ENCODE peak calls at places on chromosomes 16 and 17, in ten cellular contexts. One of them, this sample, is unnamed.

GRCh38 chr17:53680745-53681144 is 142.0 kb upstream of the KIF2B start:
- DNase-seq in AG08395: no peak
- DNase-seq in body of pancreas: no peak
- DNase-seq in activated naive CD4-positive, alpha-beta T cell: no peak
- DNase-seq in K562: no peak
- DNase-seq in activated T-helper 1 cell treated with Interleukin-2 at 50 U/mL for 16 hours: no peak
- DNase-seq in fibroblast of lung: no peak
- DNase-seq in stimulated activated naive CD8-positive, alpha-beta T cell treated with anti-CD3 and anti-CD28 coated beads, Interleukin-15, Interleukin-2, amounts not matched to agents 100 U/mL and 50 U/mL, for 24 hours: no peak
- DNase-seq in activated CD4-positive, alpha-beta T cell treated with anti-CD3 and anti-CD28 coated beads for 24 hours: no peak
- DNase-seq in ovary: no peak
- DNase-seq in this sample: no peak

GRCh38 chr17:81508639-81509047 is 4.0 kb downstream of the ACTG1 start:
- DNase-seq in AG08395: no peak
- DNase-seq in body of pancreas: no peak
- DNase-seq in activated naive CD4-positive, alpha-beta T cell: no peak
- DNase-seq in K562: no peak
- DNase-seq in activated T-helper 1 cell treated with Interleukin-2 at 50 U/mL for 16 hours: no peak
- DNase-seq in fibroblast of lung: peak
- DNase-seq in stimulated activated naive CD8-positive, alpha-beta T cell treated with anti-CD3 and anti-CD28 coated beads, Interleukin-15, Interleukin-2, amounts not matched to agents 100 U/mL and 50 U/mL, for 24 hours: no peak
- DNase-seq in activated CD4-positive, alpha-beta T cell treated with anti-CD3 and anti-CD28 coated beads for 24 hours: no peak
- DNase-seq in ovary: no peak
- DNase-seq in this sample: no peak

GRCh38 chr17:64384253-64385186 is 6.1 kb downstream of the PECAM1 start:
- DNase-seq in AG08395: no peak
- DNase-seq in body of pancreas: no peak
- DNase-seq in activated naive CD4-positive, alpha-beta T cell: no peak
- DNase-seq in K562: no peak
- DNase-seq in activated T-helper 1 cell treated with Interleukin-2 at 50 U/mL for 16 hours: no peak
- DNase-seq in fibroblast of lung: peak
- DNase-seq in stimulated activated naive CD8-positive, alpha-beta T cell treated with anti-CD3 and anti-CD28 coated beads, Interleukin-15, Interleukin-2, amounts not matched to agents 100 U/mL and 50 U/mL, for 24 hours: no peak
- DNase-seq in activated CD4-positive, alpha-beta T cell treated with anti-CD3 and anti-CD28 coated beads for 24 hours: no peak
- DNase-seq in ovary: peak
- DNase-seq in this sample: no peak

GRCh38 chr17:9925457-9925856 is 20.4 kb upstream of the RCVRN start:
- DNase-seq in AG08395: no peak
- DNase-seq in body of pancreas: no peak
- DNase-seq in activated naive CD4-positive, alpha-beta T cell: no peak
- DNase-seq in K562: no peak
- DNase-seq in activated T-helper 1 cell treated with Interleukin-2 at 50 U/mL for 16 hours: no peak
- DNase-seq in fibroblast of lung: no peak
- DNase-seq in stimulated activated naive CD8-positive, alpha-beta T cell treated with anti-CD3 and anti-CD28 coated beads, Interleukin-15, Interleukin-2, amounts not matched to agents 100 U/mL and 50 U/mL, for 24 hours: no peak
- DNase-seq in activated CD4-positive, alpha-beta T cell treated with anti-CD3 and anti-CD28 coated beads for 24 hours: no peak
- DNase-seq in ovary: no peak
- DNase-seq in this sample: no peak

GRCh38 chr17:80446645-80447405 is 29.6 kb downstream of the NPTX1 start:
- DNase-seq in AG08395: peak
- DNase-seq in body of pancreas: peak
- DNase-seq in activated naive CD4-positive, alpha-beta T cell: no peak
- DNase-seq in K562: no peak
- DNase-seq in activated T-helper 1 cell treated with Interleukin-2 at 50 U/mL for 16 hours: no peak
- DNase-seq in fibroblast of lung: peak
- DNase-seq in stimulated activated naive CD8-positive, alpha-beta T cell treated with anti-CD3 and anti-CD28 coated beads, Interleukin-15, Interleukin-2, amounts not matched to agents 100 U/mL and 50 U/mL, for 24 hours: no peak
- DNase-seq in activated CD4-positive, alpha-beta T cell treated with anti-CD3 and anti-CD28 coated beads for 24 hours: no peak
- DNase-seq in ovary: no peak
- DNase-seq in this sample: no peak

GRCh38 chr16:88282221-88283041 is 100.3 kb upstream of the ZNF469 start:
- DNase-seq in AG08395: peak
- DNase-seq in body of pancreas: peak
- DNase-seq in activated naive CD4-positive, alpha-beta T cell: no peak
- DNase-seq in K562: peak
- DNase-seq in activated T-helper 1 cell treated with Interleukin-2 at 50 U/mL for 16 hours: no peak
- DNase-seq in fibroblast of lung: no peak
- DNase-seq in stimulated activated naive CD8-positive, alpha-beta T cell treated with anti-CD3 and anti-CD28 coated beads, Interleukin-15, Interleukin-2, amounts not matched to agents 100 U/mL and 50 U/mL, for 24 hours: no peak
- DNase-seq in activated CD4-positive, alpha-beta T cell treated with anti-CD3 and anti-CD28 coated beads for 24 hours: no peak
- DNase-seq in ovary: no peak
- DNase-seq in this sample: no peak

GRCh38 chr17:40472733-40473452 is 28.5 kb downstream of the TNS4 start:
- DNase-seq in AG08395: no peak
- DNase-seq in body of pancreas: no peak
- DNase-seq in activated naive CD4-positive, alpha-beta T cell: no peak
- DNase-seq in K562: no peak
- DNase-seq in activated T-helper 1 cell treated with Interleukin-2 at 50 U/mL for 16 hours: no peak
- DNase-seq in fibroblast of lung: no peak
- DNase-seq in stimulated activated naive CD8-positive, alpha-beta T cell treated with anti-CD3 and anti-CD28 coated beads, Interleukin-15, Interleukin-2, amounts not matched to agents 100 U/mL and 50 U/mL, for 24 hours: no peak
- DNase-seq in activated CD4-positive, alpha-beta T cell treated with anti-CD3 and anti-CD28 coated beads for 24 hours: no peak
- DNase-seq in ovary: peak
- DNase-seq in this sample: no peak

GRCh38 chr17:81090361-81091133 is 55.6 kb downstream of the BAIAP2 start:
- DNase-seq in AG08395: peak
- DNase-seq in body of pancreas: peak
- DNase-seq in activated naive CD4-positive, alpha-beta T cell: no peak
- DNase-seq in K562: peak
- DNase-seq in activated T-helper 1 cell treated with Interleukin-2 at 50 U/mL for 16 hours: no peak
- DNase-seq in fibroblast of lung: no peak
- DNase-seq in stimulated activated naive CD8-positive, alpha-beta T cell treated with anti-CD3 and anti-CD28 coated beads, Interleukin-15, Interleukin-2, amounts not matched to agents 100 U/mL and 50 U/mL, for 24 hours: peak
- DNase-seq in activated CD4-positive, alpha-beta T cell treated with anti-CD3 and anti-CD28 coated beads for 24 hours: peak
- DNase-seq in ovary: no peak
- DNase-seq in this sample: no peak

GRCh38 chr17:80935526-80935925 is 56.1 kb upstream of the CHMP6 start:
- DNase-seq in AG08395: no peak
- DNase-seq in body of pancreas: no peak
- DNase-seq in activated naive CD4-positive, alpha-beta T cell: no peak
- DNase-seq in K562: no peak
- DNase-seq in activated T-helper 1 cell treated with Interleukin-2 at 50 U/mL for 16 hours: no peak
- DNase-seq in fibroblast of lung: no peak
- DNase-seq in stimulated activated naive CD8-positive, alpha-beta T cell treated with anti-CD3 and anti-CD28 coated beads, Interleukin-15, Interleukin-2, amounts not matched to agents 100 U/mL and 50 U/mL, for 24 hours: no peak
- DNase-seq in activated CD4-positive, alpha-beta T cell treated with anti-CD3 and anti-CD28 coated beads for 24 hours: no peak
- DNase-seq in ovary: no peak
- DNase-seq in this sample: no peak

GRCh38 chr16:58458634-58459343 is 41.2 kb upstream of the NDRG4 start:
- DNase-seq in AG08395: no peak
- DNase-seq in body of pancreas: no peak
- DNase-seq in activated naive CD4-positive, alpha-beta T cell: no peak
- DNase-seq in K562: no peak
- DNase-seq in activated T-helper 1 cell treated with Interleukin-2 at 50 U/mL for 16 hours: no peak
- DNase-seq in fibroblast of lung: no peak
- DNase-seq in stimulated activated naive CD8-positive, alpha-beta T cell treated with anti-CD3 and anti-CD28 coated beads, Interleukin-15, Interleukin-2, amounts not matched to agents 100 U/mL and 50 U/mL, for 24 hours: no peak
- DNase-seq in activated CD4-positive, alpha-beta T cell treated with anti-CD3 and anti-CD28 coated beads for 24 hours: no peak
- DNase-seq in ovary: no peak
- DNase-seq in this sample: no peak

GRCh38 chr17:46736100-46736499 is 82.4 kb downstream of the WNT3 start:
- DNase-seq in AG08395: no peak
- DNase-seq in body of pancreas: no peak
- DNase-seq in activated naive CD4-positive, alpha-beta T cell: no peak
- DNase-seq in K562: no peak
- DNase-seq in activated T-helper 1 cell treated with Interleukin-2 at 50 U/mL for 16 hours: no peak
- DNase-seq in fibroblast of lung: no peak
- DNase-seq in stimulated activated naive CD8-positive, alpha-beta T cell treated with anti-CD3 and anti-CD28 coated beads, Interleukin-15, Interleukin-2, amounts not matched to agents 100 U/mL and 50 U/mL, for 24 hours: no peak
- DNase-seq in activated CD4-positive, alpha-beta T cell treated with anti-CD3 and anti-CD28 coated beads for 24 hours: no peak
- DNase-seq in ovary: no peak
- DNase-seq in this sample: no peak

GRCh38 chr16:17205279-17206139 is 265.3 kb downstream of the XYLT1 start:
- DNase-seq in AG08395: peak
- DNase-seq in body of pancreas: peak
- DNase-seq in activated naive CD4-positive, alpha-beta T cell: no peak
- DNase-seq in K562: no peak
- DNase-seq in activated T-helper 1 cell treated with Interleukin-2 at 50 U/mL for 16 hours: no peak
- DNase-seq in fibroblast of lung: peak
- DNase-seq in stimulated activated naive CD8-positive, alpha-beta T cell treated with anti-CD3 and anti-CD28 coated beads, Interleukin-15, Interleukin-2, amounts not matched to agents 100 U/mL and 50 U/mL, for 24 hours: no peak
- DNase-seq in activated CD4-positive, alpha-beta T cell treated with anti-CD3 and anti-CD28 coated beads for 24 hours: no peak
- DNase-seq in ovary: no peak
- DNase-seq in this sample: no peak

GRCh38 chr16:87968541-87968940 is 17.3 kb downstream of the BANP start:
- DNase-seq in AG08395: peak
- DNase-seq in body of pancreas: no peak
- DNase-seq in activated naive CD4-positive, alpha-beta T cell: no peak
- DNase-seq in K562: no peak
- DNase-seq in activated T-helper 1 cell treated with Interleukin-2 at 50 U/mL for 16 hours: no peak
- DNase-seq in fibroblast of lung: peak
- DNase-seq in stimulated activated naive CD8-positive, alpha-beta T cell treated with anti-CD3 and anti-CD28 coated beads, Interleukin-15, Interleukin-2, amounts not matched to agents 100 U/mL and 50 U/mL, for 24 hours: no peak
- DNase-seq in activated CD4-positive, alpha-beta T cell treated with anti-CD3 and anti-CD28 coated beads for 24 hours: no peak
- DNase-seq in ovary: peak
- DNase-seq in this sample: no peak

GRCh38 chr16:77190478-77191258 is at the start of gene MON1B:
- DNase-seq in AG08395: peak
- DNase-seq in body of pancreas: peak
- DNase-seq in activated naive CD4-positive, alpha-beta T cell: peak
- DNase-seq in K562: peak
- DNase-seq in activated T-helper 1 cell treated with Interleukin-2 at 50 U/mL for 16 hours: peak
- DNase-seq in fibroblast of lung: peak
- DNase-seq in stimulated activated naive CD8-positive, alpha-beta T cell treated with anti-CD3 and anti-CD28 coated beads, Interleukin-15, Interleukin-2, amounts not matched to agents 100 U/mL and 50 U/mL, for 24 hours: peak
- DNase-seq in activated CD4-positive, alpha-beta T cell treated with anti-CD3 and anti-CD28 coated beads for 24 hours: peak
- DNase-seq in ovary: peak
- DNase-seq in this sample: peak

GRCh38 chr17:70144260-70144846 is 25.0 kb upstream of the KCNJ2 start:
- DNase-seq in AG08395: peak
- DNase-seq in body of pancreas: peak
- DNase-seq in activated naive CD4-positive, alpha-beta T cell: no peak
- DNase-seq in K562: no peak
- DNase-seq in activated T-helper 1 cell treated with Interleukin-2 at 50 U/mL for 16 hours: no peak
- DNase-seq in fibroblast of lung: peak
- DNase-seq in stimulated activated naive CD8-positive, alpha-beta T cell treated with anti-CD3 and anti-CD28 coated beads, Interleukin-15, Interleukin-2, amounts not matched to agents 100 U/mL and 50 U/mL, for 24 hours: no peak
- DNase-seq in activated CD4-positive, alpha-beta T cell treated with anti-CD3 and anti-CD28 coated beads for 24 hours: no peak
- DNase-seq in ovary: no peak
- DNase-seq in this sample: no peak

GRCh38 chr16:83549836-83550569 is 257.8 kb upstream of the HSBP1 start:
- DNase-seq in AG08395: no peak
- DNase-seq in body of pancreas: no peak
- DNase-seq in activated naive CD4-positive, alpha-beta T cell: no peak
- DNase-seq in K562: no peak
- DNase-seq in activated T-helper 1 cell treated with Interleukin-2 at 50 U/mL for 16 hours: no peak
- DNase-seq in fibroblast of lung: no peak
- DNase-seq in stimulated activated naive CD8-positive, alpha-beta T cell treated with anti-CD3 and anti-CD28 coated beads, Interleukin-15, Interleukin-2, amounts not matched to agents 100 U/mL and 50 U/mL, for 24 hours: no peak
- DNase-seq in activated CD4-positive, alpha-beta T cell treated with anti-CD3 and anti-CD28 coated beads for 24 hours: no peak
- DNase-seq in ovary: no peak
- DNase-seq in this sample: no peak

GRCh38 chr16:1413684-1414531 is 596 bp downstream of the UNKL start:
- DNase-seq in AG08395: peak
- DNase-seq in body of pancreas: peak
- DNase-seq in activated naive CD4-positive, alpha-beta T cell: peak
- DNase-seq in K562: peak
- DNase-seq in activated T-helper 1 cell treated with Interleukin-2 at 50 U/mL for 16 hours: peak
- DNase-seq in fibroblast of lung: peak
- DNase-seq in stimulated activated naive CD8-positive, alpha-beta T cell treated with anti-CD3 and anti-CD28 coated beads, Interleukin-15, Interleukin-2, amounts not matched to agents 100 U/mL and 50 U/mL, for 24 hours: peak
- DNase-seq in activated CD4-positive, alpha-beta T cell treated with anti-CD3 and anti-CD28 coated beads for 24 hours: peak
- DNase-seq in ovary: peak
- DNase-seq in this sample: peak

GRCh38 chr17:31571124-31571892 is 179.8 kb downstream of the RAB11FIP4 start:
- DNase-seq in AG08395: peak
- DNase-seq in body of pancreas: peak
- DNase-seq in activated naive CD4-positive, alpha-beta T cell: no peak
- DNase-seq in K562: no peak
- DNase-seq in activated T-helper 1 cell treated with Interleukin-2 at 50 U/mL for 16 hours: no peak
- DNase-seq in fibroblast of lung: peak
- DNase-seq in stimulated activated naive CD8-positive, alpha-beta T cell treated with anti-CD3 and anti-CD28 coated beads, Interleukin-15, Interleukin-2, amounts not matched to agents 100 U/mL and 50 U/mL, for 24 hours: no peak
- DNase-seq in activated CD4-positive, alpha-beta T cell treated with anti-CD3 and anti-CD28 coated beads for 24 hours: no peak
- DNase-seq in ovary: peak
- DNase-seq in this sample: peak

GRCh38 chr16:2077696-2078095 is 29.9 kb downstream of the TSC2 start:
- DNase-seq in AG08395: no peak
- DNase-seq in body of pancreas: no peak
- DNase-seq in activated naive CD4-positive, alpha-beta T cell: no peak
- DNase-seq in K562: no peak
- DNase-seq in activated T-helper 1 cell treated with Interleukin-2 at 50 U/mL for 16 hours: no peak
- DNase-seq in fibroblast of lung: no peak
- DNase-seq in stimulated activated naive CD8-positive, alpha-beta T cell treated with anti-CD3 and anti-CD28 coated beads, Interleukin-15, Interleukin-2, amounts not matched to agents 100 U/mL and 50 U/mL, for 24 hours: no peak
- DNase-seq in activated CD4-positive, alpha-beta T cell treated with anti-CD3 and anti-CD28 coated beads for 24 hours: no peak
- DNase-seq in ovary: no peak
- DNase-seq in this sample: no peak

This sample was measured in uterus.